ENCODE peak calls at places on chromosomes 16 and 17, in four cellular contexts. One of them, this sample, is unnamed. For H3K4me1, the result is how much of the 10 kb centered on the place peaks cover.

GRCh38 chr16:60230666-60231065 is 1496.5 kb upstream of the GOT2 start:
- DNase-seq in body of pancreas: no peak
- DNase-seq in GM23248: no peak
- DNase-seq in heart left ventricle: no peak
- DNase-seq in this sample: no peak

GRCh38 chr17:21358682-21359482 is 17.3 kb upstream of the KCNJ12 start:
- DNase-seq in body of pancreas: no peak
- DNase-seq in GM23248: peak
- DNase-seq in heart left ventricle: peak
- DNase-seq in this sample: no peak

GRCh38 chr17:37671813-37672544 is 28.7 kb upstream of the DDX52 start:
- DNase-seq in body of pancreas: no peak
- DNase-seq in GM23248: peak
- DNase-seq in heart left ventricle: no peak
- DNase-seq in this sample: no peak

GRCh38 chr16:51144203-51144602 is 6.9 kb downstream of the SALL1 start:
- DNase-seq in body of pancreas: no peak
- DNase-seq in GM23248: no peak
- DNase-seq in heart left ventricle: no peak
- DNase-seq in this sample: no peak

GRCh38 chr16:87635541-87636049 is 33.3 kb downstream of the JPH3 start:
- DNase-seq in body of pancreas: peak
- DNase-seq in GM23248: peak
- DNase-seq in heart left ventricle: peak
- DNase-seq in this sample: peak

GRCh38 chr16:68093816-68094613 is 8.8 kb downstream of the NFATC3 start:
- DNase-seq in body of pancreas: no peak
- DNase-seq in GM23248: peak
- DNase-seq in heart left ventricle: no peak
- DNase-seq in this sample: no peak

GRCh38 chr17:73340093-73340596 is 28.3 kb upstream of the CDC42EP4 start:
- DNase-seq in body of pancreas: no peak
- DNase-seq in GM23248: peak
- DNase-seq in heart left ventricle: no peak
- DNase-seq in this sample: peak

GRCh38 chr17:2731807-2732206 is 17.6 kb downstream of the CCDC92B start:
- DNase-seq in body of pancreas: no peak
- DNase-seq in GM23248: no peak
- DNase-seq in heart left ventricle: no peak
- DNase-seq in this sample: no peak

GRCh38 chr17:48631693-48632578 is 5.8 kb upstream of the HOXB9 start:
- DNase-seq in body of pancreas: no peak
- DNase-seq in GM23248: no peak
- DNase-seq in heart left ventricle: no peak
- DNase-seq in this sample: no peak

GRCh38 chr16:50585331-50585776 is 37.2 kb downstream of the NKD1 start:
- DNase-seq in body of pancreas: peak
- DNase-seq in GM23248: peak
- DNase-seq in heart left ventricle: peak
- DNase-seq in this sample: no peak

GRCh38 chr17:80682372-80682771 is 137.7 kb downstream of the RPTOR start:
- DNase-seq in body of pancreas: no peak
- DNase-seq in GM23248: no peak
- DNase-seq in heart left ventricle: no peak
- DNase-seq in this sample: no peak

GRCh38 chr16:69315486-69316311 is 4.5 kb downstream of the VPS4A start:
- DNase-seq in body of pancreas: peak
- DNase-seq in GM23248: no peak
- DNase-seq in heart left ventricle: no peak
- DNase-seq in this sample: no peak

GRCh38 chr17:21360048-21360447 is 16.1 kb upstream of the KCNJ12 start:
- DNase-seq in body of pancreas: no peak
- DNase-seq in GM23248: no peak
- DNase-seq in heart left ventricle: no peak
- DNase-seq in this sample: no peak

GRCh38 chr16:4266372-4266771 is 6.5 kb downstream of the TFAP4 start:
- DNase-seq in body of pancreas: no peak
- DNase-seq in GM23248: no peak
- DNase-seq in heart left ventricle: no peak
- DNase-seq in this sample: peak

GRCh38 chr16:30185141-30185682 is 1.8 kb downstream of the CORO1A start:
- DNase-seq in body of pancreas: no peak
- DNase-seq in GM23248: no peak
- DNase-seq in heart left ventricle: peak
- DNase-seq in this sample: no peak

GRCh38 chr16:52569701-52570100 is 22.8 kb upstream of the TOX3 start:
- DNase-seq in body of pancreas: no peak
- DNase-seq in GM23248: no peak
- DNase-seq in heart left ventricle: no peak
- DNase-seq in this sample: no peak

GRCh38 chr16:67029249-67030096 is 524 bp downstream of the CBFB start:
- DNase-seq in body of pancreas: peak
- DNase-seq in GM23248: peak
- DNase-seq in heart left ventricle: peak
- DNase-seq in this sample: peak

GRCh38 chr16:82061861-82062525 is 26.9 kb downstream of the HSD17B2 start:
- DNase-seq in body of pancreas: peak
- DNase-seq in GM23248: peak
- DNase-seq in heart left ventricle: no peak
- DNase-seq in this sample: no peak

GRCh38 chr16:51149721-51150158 is 1.3 kb downstream of the SALL1 start:
- DNase-seq in body of pancreas: no peak
- DNase-seq in GM23248: no peak
- DNase-seq in heart left ventricle: no peak
- DNase-seq in this sample: no peak

GRCh38 chr17:29588017-29588557 is 1.4 kb downstream of the GIT1 start:
- DNase-seq in body of pancreas: no peak
- DNase-seq in GM23248: peak
- DNase-seq in heart left ventricle: no peak
- DNase-seq in this sample: no peak

GRCh38 chr17:77636835-77637806 is 321.4 kb upstream of the TNRC6C start:
- DNase-seq in body of pancreas: no peak
- DNase-seq in GM23248: no peak
- DNase-seq in heart left ventricle: no peak
- DNase-seq in this sample: no peak

GRCh38 chr17:82230627-82231311 is 1.9 kb downstream of the SLC16A3 start:
- DNase-seq in body of pancreas: peak
- DNase-seq in GM23248: peak
- DNase-seq in heart left ventricle: peak
- DNase-seq in this sample: no peak

GRCh38 chr17:2155482-2156051 is 100.7 kb downstream of the HIC1 start:
- DNase-seq in body of pancreas: no peak
- DNase-seq in GM23248: no peak
- DNase-seq in heart left ventricle: no peak
- DNase-seq in this sample: no peak

GRCh38 chr17:80664217-80664780 is 119.7 kb downstream of the RPTOR start:
- DNase-seq in body of pancreas: no peak
- DNase-seq in GM23248: peak
- DNase-seq in heart left ventricle: no peak
- DNase-seq in this sample: no peak

GRCh38 chr17:60641126-60641525 is 36.5 kb upstream of the BCAS3 start:
- DNase-seq in body of pancreas: no peak
- DNase-seq in GM23248: peak
- DNase-seq in heart left ventricle: no peak
- DNase-seq in this sample: no peak

GRCh38 chr16:56101480-56101879 is 89.8 kb upstream of the GNAO1 start:
- DNase-seq in body of pancreas: no peak
- DNase-seq in GM23248: no peak
- DNase-seq in heart left ventricle: no peak
- DNase-seq in this sample: no peak

GRCh38 chr16:20711277-20711911 is 13.9 kb upstream of the ACSM1 start:
- DNase-seq in body of pancreas: no peak
- DNase-seq in GM23248: no peak
- DNase-seq in heart left ventricle: peak
- DNase-seq in this sample: no peak

GRCh38 chr17:33981713-33982601 is 273.1 kb upstream of the CCL2 start:
- DNase-seq in body of pancreas: peak
- DNase-seq in GM23248: no peak
- DNase-seq in heart left ventricle: no peak
- DNase-seq in this sample: peak

GRCh38 chr16:2296662-2297505 is 29.0 kb upstream of the RNPS1 start:
- DNase-seq in body of pancreas: peak
- DNase-seq in GM23248: peak
- DNase-seq in heart left ventricle: no peak
- DNase-seq in this sample: peak

GRCh38 chr17:29592850-29593545 is at the start of gene ANKRD13B:
- DNase-seq in body of pancreas: peak
- DNase-seq in GM23248: peak
- DNase-seq in heart left ventricle: peak
- DNase-seq in this sample: peak

GRCh38 chr17:15232517-15232915 is 32.6 kb downstream of the PMP22 start:
- DNase-seq in body of pancreas: no peak
- DNase-seq in GM23248: peak
- DNase-seq in heart left ventricle: peak
- DNase-seq in this sample: no peak

GRCh38 chr16:89318430-89318758 is 100.9 kb downstream of the ZNF778 start:
- DNase-seq in body of pancreas: no peak
- DNase-seq in GM23248: no peak
- DNase-seq in heart left ventricle: no peak
- DNase-seq in this sample: no peak

GRCh38 chr17:64780096-64781012 is 118.2 kb upstream of the SMURF2 start:
- DNase-seq in body of pancreas: peak
- DNase-seq in GM23248: peak
- DNase-seq in heart left ventricle: peak
- DNase-seq in this sample: no peak
- H3K4me3 ChIP-seq in body of pancreas: peak
- H3K4me3 ChIP-seq in GM23248: peak
- H3K4me3 ChIP-seq in heart left ventricle: peak
- H3K4me3 ChIP-seq in this sample: no peak

DNA sequence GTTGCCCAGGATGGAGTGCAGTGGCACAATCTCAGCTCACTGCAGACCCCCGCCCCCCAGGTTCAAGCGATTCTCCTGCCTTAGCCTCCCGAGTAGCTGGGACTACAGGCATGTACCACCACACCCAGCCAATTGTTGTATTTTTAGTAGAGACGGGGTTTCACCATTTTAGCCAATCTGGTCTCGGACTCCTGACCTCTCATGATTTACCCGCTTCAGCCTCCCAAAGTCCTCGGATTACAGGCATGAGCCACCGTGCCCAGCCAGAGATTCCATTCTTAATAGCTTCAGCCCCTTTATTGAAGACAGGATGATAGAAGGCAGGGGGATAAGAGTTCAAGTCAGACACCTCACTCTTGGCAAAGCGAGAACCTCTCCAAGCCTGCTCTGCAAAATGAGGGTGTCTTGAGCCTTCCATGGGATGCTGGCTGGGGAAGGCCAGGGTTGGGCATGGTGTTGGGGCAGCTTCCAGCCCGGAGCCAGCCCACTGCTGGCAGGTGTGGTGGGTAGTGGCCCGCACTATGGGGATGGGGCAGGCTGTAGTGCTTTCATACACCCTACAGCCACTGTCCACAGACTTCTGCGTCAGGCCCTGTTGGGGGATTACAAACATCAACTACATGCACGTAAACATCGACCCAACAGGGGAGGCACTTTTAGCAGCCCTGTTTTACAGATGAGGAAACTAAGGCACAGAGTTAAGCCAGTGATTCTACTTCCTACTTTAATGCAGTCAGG is 3.5 kb downstream of the CARHSP1 start:
- DNase-seq in body of pancreas: no peak
- DNase-seq in GM23248: no peak
- DNase-seq in heart left ventricle: no peak
- DNase-seq in this sample: no peak
- H3K4me1 ChIP-seq in body of pancreas: half or more
- H3K4me1 ChIP-seq in GM23248: under half
- H3K4me1 ChIP-seq in heart left ventricle: under half
- H3K4me1 ChIP-seq in this sample: under half

GRCh38 chr17:40532520-40533253 is 31.3 kb upstream of the TNS4 start:
- DNase-seq in body of pancreas: no peak
- DNase-seq in GM23248: no peak
- DNase-seq in heart left ventricle: no peak
- DNase-seq in this sample: no peak
- H3K27ac ChIP-seq in body of pancreas: no peak
- H3K27ac ChIP-seq in GM23248: peak
- H3K27ac ChIP-seq in heart left ventricle: peak
- H3K27ac ChIP-seq in this sample: no peak

GRCh38 chr17:31008374-31009035 is 37.7 kb downstream of the RNF135 start:
- DNase-seq in body of pancreas: peak
- DNase-seq in GM23248: peak
- DNase-seq in heart left ventricle: peak
- DNase-seq in this sample: no peak
- H3K4me3 ChIP-seq in body of pancreas: peak
- H3K4me3 ChIP-seq in GM23248: peak
- H3K4me3 ChIP-seq in heart left ventricle: peak
- H3K4me3 ChIP-seq in this sample: no peak

GRCh38 chr17:78788451-78788850 is 6.4 kb upstream of the CYTH1 start:
- DNase-seq in body of pancreas: no peak
- DNase-seq in GM23248: no peak
- DNase-seq in heart left ventricle: no peak
- DNase-seq in this sample: no peak
- H3K4me1 ChIP-seq in body of pancreas: under half
- H3K4me1 ChIP-seq in GM23248: under half
- H3K4me1 ChIP-seq in heart left ventricle: under half
- H3K4me1 ChIP-seq in this sample: under half

DNA sequence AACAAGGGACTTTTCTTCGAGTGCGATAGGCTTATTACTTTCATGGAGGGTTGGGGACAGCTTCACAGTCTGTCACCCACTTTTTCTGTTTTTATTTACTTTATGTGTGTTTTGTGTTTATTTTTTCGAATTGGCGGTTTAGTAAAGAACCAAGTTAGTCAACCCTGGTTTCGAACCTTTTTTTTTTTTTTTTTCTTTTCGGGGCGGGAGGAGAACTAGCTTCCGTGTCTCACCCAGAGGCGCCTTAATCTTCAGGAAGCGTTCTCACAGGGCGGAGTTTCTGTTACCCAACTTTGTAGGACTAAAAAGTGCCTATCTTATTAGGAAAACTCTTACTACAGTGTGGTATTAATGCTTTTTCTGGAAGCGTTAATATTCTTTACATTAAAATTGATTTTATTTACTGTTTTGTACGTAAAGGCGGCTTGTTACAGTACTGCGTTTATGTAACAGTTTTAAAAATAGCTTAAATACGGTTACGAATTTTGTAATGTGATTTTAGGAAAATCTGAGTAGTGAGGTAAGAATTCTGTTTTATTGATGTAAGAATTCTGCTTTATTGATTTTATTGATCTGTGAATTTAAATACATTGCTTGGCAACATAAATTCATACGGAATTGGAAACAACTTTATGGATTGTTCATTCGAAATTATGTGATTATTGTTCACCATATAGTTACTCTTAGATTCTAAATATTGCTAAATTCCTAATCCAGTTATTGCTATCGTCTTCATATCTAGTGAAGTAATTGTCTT is 883 bp downstream of the ZNF207 start:
- DNase-seq in body of pancreas: peak
- DNase-seq in GM23248: peak
- DNase-seq in heart left ventricle: no peak
- DNase-seq in this sample: peak
- H3K27ac ChIP-seq in body of pancreas: peak
- H3K27ac ChIP-seq in GM23248: peak
- H3K27ac ChIP-seq in heart left ventricle: peak
- H3K27ac ChIP-seq in this sample: peak